ENCODE peak calls at places on chromosome 20, in six cellular contexts. Z is heart right ventricle, W is MM.1S, E is left ventricle myocardium inferior, C is upper lobe of left lung, L is kidney. R is an unnamed sample. For H3K36me3, the result is how much of the 10 kb centered on the place peaks cover.

GRCh38 chr20:42703744-42704143 is 486.0 kb downstream of the PTPRT start:
- DNase-seq in Z (no peak), W (no peak), E (no peak), C (no peak), L (no peak), R (no peak)

GRCh38 chr20:14344746-14345145 is 7.3 kb upstream of the FLRT3 start:
- DNase-seq in Z (no peak), W (no peak), E (no peak), C (no peak), L (no peak), R (no peak)

GRCh38 chr20:8305449-8305978 is 173.4 kb downstream of the PLCB1 start:
- DNase-seq in Z (peak), W (peak), E (peak), C (no peak), L (peak), R (peak)

GRCh38 chr20:41081276-41081814 is 52.7 kb downstream of the TOP1 start:
- DNase-seq in Z (no peak), W (no peak), E (no peak), C (no peak), L (no peak), R (no peak)

GRCh38 chr20:40251284-40251932 is 437.6 kb downstream of the MAFB start:
- DNase-seq in Z (no peak), W (peak), E (no peak), C (peak), L (no peak), R (no peak)

GRCh38 chr20:64225828-64226598 is 29.5 kb upstream of the PCMTD2 start:
- DNase-seq in Z (no peak), W (no peak), E (no peak), C (no peak), L (peak), R (no peak)

GRCh38 chr20:44097521-44098255 is 89.3 kb downstream of the JPH2 start:
- DNase-seq in Z (no peak), W (no peak), E (no peak), C (no peak), L (no peak), R (no peak)

GRCh38 chr20:23200914-23201313 is 114.8 kb upstream of the CD93 start:
- DNase-seq in Z (peak), W (no peak), E (no peak), C (no peak), L (peak), R (no peak)

GRCh38 chr20:33971147-33971775 is 22.4 kb upstream of the RALY start:
- DNase-seq in Z (no peak), W (no peak), E (no peak), C (no peak), L (no peak), R (no peak)

GRCh38 chr20:23614163-23614562 is 8.4 kb upstream of the CST9 start:
- DNase-seq in Z (no peak), W (no peak), E (no peak), C (no peak), L (no peak), R (no peak)

GRCh38 chr20:62362991-62363919 is 3.9 kb downstream of the LAMA5 start:
- DNase-seq in Z (peak), W (no peak), E (peak), C (peak), L (peak), R (no peak)

GRCh38 chr20:58457083-58457680 is 58.0 kb downstream of the APCDD1L start:
- DNase-seq in Z (no peak), W (no peak), E (no peak), C (no peak), L (no peak), R (no peak)

GRCh38 chr20:3739926-3740599 is 7.6 kb downstream of the HSPA12B start:
- DNase-seq in Z (no peak), W (no peak), E (no peak), C (no peak), L (no peak), R (no peak)

GRCh38 chr20:44057698-44058675 is 129.0 kb downstream of the JPH2 start:
- DNase-seq in Z (no peak), W (no peak), E (no peak), C (no peak), L (no peak), R (no peak)

GRCh38 chr20:37564388-37565133 is 36.9 kb upstream of the BLCAP start:
- DNase-seq in Z (peak), W (peak), E (peak), C (peak), L (no peak), R (peak)

GRCh38 chr20:3461191-3461874 is 9.5 kb upstream of the ATRN start:
- DNase-seq in Z (no peak), W (no peak), E (no peak), C (no peak), L (no peak), R (no peak)

GRCh38 chr20:4104045-4104444 is 88.7 kb upstream of the RNF24 start:
- DNase-seq in Z (no peak), W (no peak), E (no peak), C (no peak), L (no peak), R (no peak)

GRCh38 chr20:2703716-2704475 is 11.3 kb downstream of the EBF4 start:
- DNase-seq in Z (no peak), W (no peak), E (no peak), C (no peak), L (no peak), R (no peak)

GRCh38 chr20:44209691-44210421 is 715 bp downstream of the OSER1 start:
- DNase-seq in Z (no peak), W (peak), E (no peak), C (no peak), L (no peak), R (peak)

GRCh38 chr20:32832664-32833063 is 12.9 kb downstream of the MAPRE1 start:
- DNase-seq in Z (no peak), W (no peak), E (no peak), C (no peak), L (no peak), R (peak)

GRCh38 chr20:14569631-14570030 is 232.2 kb upstream of the FLRT3 start:
- DNase-seq in Z (no peak), W (no peak), E (no peak), C (no peak), L (no peak), R (no peak)

GRCh38 chr20:7585126-7585679 is 355.1 kb downstream of the HAO1 start:
- DNase-seq in Z (no peak), W (no peak), E (no peak), C (no peak), L (no peak), R (no peak)

GRCh38 chr20:47438464-47439381 is 63.0 kb upstream of the NCOA3 start:
- DNase-seq in Z (peak), W (no peak), E (no peak), C (no peak), L (no peak), R (no peak)

GRCh38 chr20:5168582-5169396 is 42.0 kb downstream of the CDS2 start:
- DNase-seq in Z (peak), W (no peak), E (no peak), C (no peak), L (peak), R (no peak)

GRCh38 chr20:17969884-17970409 is 1.1 kb downstream of the MGME1 start:
- DNase-seq in Z (peak), W (peak), E (no peak), C (no peak), L (peak), R (no peak)

GRCh38 chr20:37596890-37597539 is 69.3 kb upstream of the BLCAP start:
- DNase-seq in Z (no peak), W (no peak), E (no peak), C (no peak), L (no peak), R (no peak)

GRCh38 chr20:41499961-41500725 is 118.0 kb downstream of the CHD6 start:
- DNase-seq in Z (no peak), W (peak), E (no peak), C (no peak), L (no peak), R (no peak)

GRCh38 chr20:51422912-51423667 is 119.4 kb downstream of the NFATC2 start:
- DNase-seq in Z (no peak), W (no peak), E (no peak), C (no peak), L (peak), R (no peak)

GRCh38 chr20:48397689-48398005 is 430.2 kb downstream of the PREX1 start:
- DNase-seq in Z (no peak), W (no peak), E (peak), C (no peak), L (no peak), R (no peak)

GRCh38 chr20:8427419-8428065 is 295.5 kb downstream of the PLCB1 start:
- DNase-seq in Z (no peak), W (no peak), E (no peak), C (no peak), L (no peak), R (no peak)

GRCh38 chr20:63735859-63736718 is at the start of gene LIME1:
- DNase-seq in Z (no peak), W (peak), E (no peak), C (peak), L (peak), R (peak)

GRCh38 chr20:23270427-23270911 is 80.1 kb upstream of the NXT1 start:
- DNase-seq in Z (no peak), W (no peak), E (no peak), C (no peak), L (no peak), R (no peak)

GRCh38 chr20:21387528-21387927 is 9.8 kb downstream of the NKX2-4 start:
- DNase-seq in Z (no peak), W (no peak), E (no peak), C (no peak), L (no peak), R (no peak)

GRCh38 chr20:1566701-1567100 is 9.2 kb upstream of the SIRPD start:
- DNase-seq in Z (no peak), W (no peak), E (no peak), C (no peak), L (no peak), R (no peak)

GRCh38 chr20:48679603-48680002 is 148.2 kb downstream of the PREX1 start:
- DNase-seq in Z (no peak), W (no peak), E (no peak), C (peak), L (no peak), R (no peak)

DNA sequence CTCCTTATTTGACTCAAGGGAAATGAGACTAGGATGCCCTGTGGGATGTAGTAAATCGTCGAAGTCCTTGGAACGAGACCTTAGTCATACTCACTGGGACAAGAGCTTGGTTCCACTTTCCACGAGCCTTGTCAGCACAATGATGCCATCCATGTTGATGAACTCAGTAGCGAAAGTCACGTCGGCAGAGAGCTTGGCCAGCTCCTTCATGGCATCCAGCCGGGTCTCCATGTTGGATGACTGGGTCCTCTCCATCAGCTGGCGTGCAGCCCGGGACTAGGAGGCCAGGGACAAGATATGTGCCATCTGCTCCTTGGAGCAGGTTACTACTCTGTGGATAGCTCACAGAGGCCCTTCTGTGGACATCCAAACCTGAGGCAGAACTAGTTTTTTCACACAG is 17.5 kb downstream of the ELMO2 start:
- DNase-seq in Z (no peak), W (no peak), E (no peak), C (no peak), L (no peak), R (no peak)
- H3K36me3 ChIP-seq in Z (under half), W (under half), E (half or more), C (half or more), L (under half), R (half or more)

DNA sequence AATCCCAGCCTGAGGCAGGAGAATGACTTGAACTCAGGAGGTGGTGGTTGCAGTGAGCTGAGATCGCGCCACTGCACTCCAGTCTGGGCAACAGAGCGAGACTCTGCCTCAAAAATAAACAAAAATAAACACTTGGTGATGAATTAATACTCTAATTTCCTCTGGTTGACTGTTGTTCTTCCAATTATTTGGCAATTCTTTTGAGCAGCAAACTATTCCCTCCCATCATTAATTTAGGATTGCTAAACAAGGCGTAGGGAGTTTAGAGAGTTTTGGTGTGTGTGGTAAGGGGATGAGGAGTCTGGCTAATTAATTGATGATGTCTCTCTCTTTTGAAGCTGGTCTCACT is 2.7 kb upstream of the ID1 start:
- DNase-seq in Z (no peak), W (no peak), E (no peak), C (no peak), L (no peak), R (no peak)
- H3K27ac ChIP-seq in Z (peak), W (no peak), E (peak), C (peak), L (no peak), R (no peak)

DNA sequence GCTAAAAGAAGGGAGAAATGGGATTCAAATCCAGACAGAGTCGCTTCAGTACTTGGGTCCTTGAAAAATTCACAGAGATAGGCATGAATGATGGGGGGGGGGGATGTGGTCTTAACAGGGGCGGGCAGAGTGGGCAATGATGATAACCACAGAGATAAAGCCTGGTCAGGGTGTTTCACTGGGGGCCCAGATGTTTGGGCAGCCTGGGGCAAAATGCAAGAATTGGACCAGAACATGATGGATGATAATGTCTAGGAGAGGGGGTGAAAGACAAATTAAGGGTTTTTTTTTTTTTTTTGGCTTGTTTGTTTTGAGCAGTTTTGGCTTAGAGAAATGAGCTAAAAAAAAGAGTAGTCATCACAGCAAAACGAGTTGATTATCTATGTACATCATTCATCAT is 57.4 kb downstream of the LAMP5 start:
- DNase-seq in Z (no peak), W (no peak), E (no peak), C (no peak), L (no peak), R (no peak)
- H3K4me3 ChIP-seq in Z (no peak), W (no peak), E (no peak), C (no peak), L (no peak), R (no peak)

GRCh38 chr20:24965065-24965919 is 16.2 kb downstream of the CST7 start:
- DNase-seq in Z (no peak), W (no peak), E (no peak), C (no peak), L (peak), R (no peak)

GRCh38 chr20:24964518-24964838 is 15.4 kb downstream of the CST7 start:
- DNase-seq in Z (no peak), W (no peak), E (no peak), C (no peak), L (no peak), R (no peak)

GRCh38 chr20:24968278-24968677 is 19.2 kb downstream of the CST7 start:
- DNase-seq in Z (no peak), W (no peak), E (no peak), C (no peak), L (peak), R (no peak)

GRCh38 chr20:24963672-24964517 is 14.8 kb downstream of the CST7 start:
- DNase-seq in Z (no peak), W (no peak), E (no peak), C (no peak), L (no peak), R (no peak)

DNA sequence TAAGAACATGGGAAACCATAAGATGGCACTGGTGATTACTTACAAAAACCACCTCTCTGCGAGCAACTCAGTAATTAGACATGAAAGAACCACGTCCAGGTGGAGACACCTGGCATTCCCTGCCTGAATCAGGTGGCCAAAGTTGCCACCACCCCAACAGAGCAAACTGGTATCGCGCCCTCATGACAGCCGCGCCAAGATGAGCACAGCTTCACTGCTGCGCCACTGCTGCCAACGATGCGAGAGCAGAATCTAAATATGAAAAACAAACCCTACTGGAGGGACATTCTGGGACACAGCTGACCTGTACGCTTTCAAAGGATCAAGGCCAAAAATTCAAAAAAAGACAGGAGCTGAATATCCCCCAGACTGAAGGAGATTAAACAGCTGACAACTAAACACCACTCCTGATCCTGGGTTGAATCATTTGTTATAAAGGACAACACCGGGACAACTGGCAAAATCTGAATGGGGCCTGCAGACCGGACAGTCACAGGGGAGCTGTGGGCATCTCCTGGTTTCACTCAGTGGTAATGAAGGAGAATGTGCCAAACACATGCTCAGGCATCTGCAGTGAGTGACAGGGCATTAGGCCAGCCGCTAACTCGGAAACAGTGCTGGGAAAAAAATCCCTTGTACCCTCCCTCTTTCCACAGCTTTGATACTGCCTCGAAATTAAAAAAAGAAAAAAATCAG is 17.4 kb downstream of the CST7 start:
- DNase-seq in Z (no peak), W (no peak), E (no peak), C (no peak), L (peak), R (no peak)
- H3K36me3 ChIP-seq in Z (under half), W (under half), E (half or more), C (half or more), L (under half), R (under half)

DNA sequence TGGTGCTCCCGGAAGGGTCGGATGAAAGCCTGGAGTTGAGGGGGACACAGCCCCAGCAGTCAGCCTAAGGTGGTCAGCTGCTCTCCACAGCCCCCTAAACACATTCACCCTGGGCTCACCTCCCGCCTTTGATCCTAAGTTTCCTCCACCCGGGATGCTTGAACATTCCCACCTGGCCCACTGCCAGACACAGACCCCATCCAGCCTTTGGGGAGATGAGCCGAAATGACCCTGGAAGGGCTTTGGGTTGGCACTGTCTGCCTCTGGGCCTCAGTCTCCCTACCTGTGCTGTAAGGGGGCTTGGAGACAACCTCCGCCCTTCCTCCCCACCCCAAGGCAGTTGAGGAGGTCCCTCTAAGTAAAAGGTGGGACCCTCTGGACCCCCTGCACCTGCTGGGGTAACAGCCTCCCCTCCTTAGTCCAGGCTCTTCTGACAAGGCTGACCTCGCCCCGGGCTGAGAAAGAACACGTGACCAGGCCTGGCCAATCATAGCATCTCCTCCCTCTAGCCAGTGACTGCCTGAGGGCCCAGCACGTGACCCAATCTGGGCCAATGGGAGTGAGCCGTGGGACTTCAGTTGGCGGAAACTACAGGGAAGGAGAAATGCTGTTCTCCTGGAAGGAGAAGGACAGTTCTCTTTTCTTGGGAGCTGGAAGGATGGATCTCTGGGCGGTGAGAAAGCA is 16.9 kb upstream of the UBE2V1 start:
- DNase-seq in Z (no peak), W (no peak), E (no peak), C (no peak), L (no peak), R (no peak)
- H3K27ac ChIP-seq in Z (no peak), W (no peak), E (peak), C (no peak), L (no peak), R (no peak)

DNA sequence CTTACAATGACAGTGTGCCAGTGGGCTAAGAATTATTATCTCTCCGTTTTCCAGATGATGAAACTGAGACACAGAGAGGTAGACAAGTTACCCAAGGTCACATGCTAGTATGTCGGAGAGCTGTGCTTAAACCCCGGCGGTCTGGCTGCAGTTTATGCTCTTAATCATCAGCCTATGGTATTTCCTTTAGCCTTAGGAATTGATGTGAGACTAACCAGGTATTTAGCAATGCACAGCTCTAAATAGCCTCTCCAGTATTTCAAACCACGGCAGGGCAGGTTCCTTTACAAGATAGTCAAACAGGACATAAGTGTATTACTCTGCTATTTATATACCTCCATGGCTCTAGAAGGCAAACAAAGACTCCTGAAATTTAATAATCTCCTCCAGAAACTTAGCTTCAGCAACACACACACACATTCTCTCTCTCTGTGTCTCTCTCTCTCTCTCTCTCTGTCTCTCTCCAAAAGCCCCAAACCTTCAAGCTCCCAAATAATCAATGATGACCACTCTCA is 142.0 kb upstream of the ZNF217 start:
- DNase-seq in Z (no peak), W (peak), E (no peak), C (no peak), L (no peak), R (no peak)
- H3K4me3 ChIP-seq in Z (no peak), W (no peak), E (peak), C (no peak), L (no peak), R (no peak)

GRCh38 chr20:60011512-60012507 is 53.6 kb downstream of the CDH26 start:
- DNase-seq in Z (no peak), W (no peak), E (no peak), C (no peak), L (no peak), R (no peak)
- H3K36me3 ChIP-seq in Z (under half), W (under half), E (under half), C (under half), L (under half), R (under half)